ENCODE peak calls at places on chromosomes 5 and 9, in six cellular contexts. P is left ventricle myocardium inferior, F is NCI-H2029 treated with DMSO at 0.1 percent for 48 hours, B is neural progenitor cell, G is keratinocyte, Z is astrocyte of the hippocampus. M is an unnamed sample.

GRCh38 chr5:72366324-72366976 is 46.3 kb downstream of the PTCD2 start:
- DNase-seq in P (peak), F (peak), B (peak), G (no peak), Z (peak), M (peak)

GRCh38 chr9:116045083-116045482 is 108.5 kb upstream of the PAPPA start:
- DNase-seq in P (no peak), F (no peak), B (no peak), G (no peak), Z (no peak), M (no peak)

GRCh38 chr5:68074048-68074632 is 141.4 kb upstream of the PIK3R1 start:
- DNase-seq in P (no peak), F (peak), B (no peak), G (no peak), Z (no peak), M (no peak)

GRCh38 chr9:116219686-116220085 is 66.1 kb downstream of the PAPPA start:
- DNase-seq in P (peak), F (peak), B (no peak), G (no peak), Z (no peak), M (no peak)

GRCh38 chr9:137275937-137276756 is 1.4 kb upstream of the TOR4A start:
- DNase-seq in P (no peak), F (no peak), B (no peak), G (no peak), Z (no peak), M (no peak)

GRCh38 chr5:150458819-150459557 is 9.4 kb upstream of the RPS14 start:
- DNase-seq in P (peak), F (peak), B (peak), G (no peak), Z (peak), M (no peak)

GRCh38 chr9:105309531-105309931 is 65.1 kb downstream of the SLC44A1 start:
- DNase-seq in P (no peak), F (no peak), B (no peak), G (no peak), Z (no peak), M (no peak)

GRCh38 chr9:111828193-111828592 is 33.5 kb upstream of the SHOC1 start:
- DNase-seq in P (no peak), F (no peak), B (no peak), G (no peak), Z (no peak), M (no peak)

GRCh38 chr5:96129276-96129675 is 167.6 kb upstream of the ELL2 start:
- DNase-seq in P (no peak), F (no peak), B (no peak), G (no peak), Z (no peak), M (no peak)

GRCh38 chr9:14433841-14434511 is 120.0 kb upstream of the NFIB start:
- DNase-seq in P (no peak), F (no peak), B (no peak), G (no peak), Z (peak), M (no peak)

GRCh38 chr5:138454121-138454520 is 11.2 kb upstream of the EGR1 start:
- DNase-seq in P (no peak), F (no peak), B (no peak), G (no peak), Z (no peak), M (no peak)

GRCh38 chr5:171311698-171312083 is 2.6 kb downstream of the TLX3 start:
- DNase-seq in P (no peak), F (no peak), B (no peak), G (no peak), Z (no peak), M (no peak)

GRCh38 chr5:44619875-44620610 is 188.7 kb upstream of the MRPS30 start:
- DNase-seq in P (no peak), F (no peak), B (no peak), G (no peak), Z (no peak), M (no peak)

GRCh38 chr9:88230612-88231011 is 92.3 kb upstream of the SPATA31C2 start:
- DNase-seq in P (no peak), F (no peak), B (no peak), G (no peak), Z (no peak), M (no peak)

GRCh38 chr5:158976035-158976434 is 123.7 kb downstream of the EBF1 start:
- DNase-seq in P (no peak), F (no peak), B (peak), G (peak), Z (peak), M (no peak)

GRCh38 chr9:72812622-72813111 is 140.2 kb downstream of the ALDH1A1 start:
- DNase-seq in P (no peak), F (no peak), B (no peak), G (no peak), Z (no peak), M (no peak)

GRCh38 chr5:111280282-111280901 is 56.2 kb downstream of the CAMK4 start:
- DNase-seq in P (no peak), F (no peak), B (no peak), G (no peak), Z (no peak), M (no peak)

GRCh38 chr5:360277-361027 is 38.9 kb downstream of the AHRR start:
- DNase-seq in P (no peak), F (no peak), B (no peak), G (no peak), Z (no peak), M (no peak)

GRCh38 chr5:175709276-175709781 is 51.5 kb downstream of the HRH2 start:
- DNase-seq in P (no peak), F (no peak), B (no peak), G (no peak), Z (no peak), M (no peak)

GRCh38 chr9:134863941-134864820 is 16.4 kb upstream of the FCN2 start:
- DNase-seq in P (peak), F (no peak), B (no peak), G (no peak), Z (peak), M (no peak)

GRCh38 chr5:143094087-143094511 is 309.4 kb downstream of the NR3C1 start:
- DNase-seq in P (no peak), F (no peak), B (peak), G (no peak), Z (peak), M (no peak)

GRCh38 chr5:132981288-132981687 is 17.9 kb upstream of the AFF4 start:
- DNase-seq in P (no peak), F (no peak), B (no peak), G (no peak), Z (no peak), M (no peak)

GRCh38 chr5:67537439-67538342 is 341.1 kb upstream of the CD180 start:
- DNase-seq in P (no peak), F (no peak), B (no peak), G (no peak), Z (peak), M (no peak)

GRCh38 chr9:82488702-82489578 is 500.4 kb downstream of the SPATA31D1 start:
- DNase-seq in P (no peak), F (peak), B (no peak), G (peak), Z (peak), M (peak)

GRCh38 chr9:97041898-97042297 is 3.0 kb upstream of the CTSV start:
- DNase-seq in P (no peak), F (no peak), B (no peak), G (no peak), Z (no peak), M (no peak)

GRCh38 chr9:126528967-126529366 is 84.8 kb upstream of the LMX1B start:
- DNase-seq in P (no peak), F (no peak), B (no peak), G (no peak), Z (no peak), M (no peak)